ENCODE peak calls at places on chromosomes 3 and 15, in five cellular contexts. K is heart right ventricle, Y is mammary epithelial cell, W is left lung, A is pancreas. P is an unnamed sample.

GRCh38 chr3:175741951-175742350 is 882.8 kb downstream of the NAALADL2 start:
- DNase-seq in K (no peak), Y (peak; percentile 24), W (no peak), A (no peak), P (no peak)

GRCh38 chr3:129723558-129724324 is 117.3 kb upstream of the PLXND1 start:
- DNase-seq in K (peak; percentile 26), Y (peak; percentile 89), W (no peak), A (peak; percentile 4), P (peak; percentile 2)

GRCh38 chr3:24315991-24316390 is 178.7 kb downstream of the THRB start:
- DNase-seq in K (no peak), Y (peak; percentile 17), W (no peak), A (no peak), P (no peak)

GRCh38 chr15:79105141-79105540 is 14.6 kb upstream of the RASGRF1 start:
- DNase-seq in K (no peak), Y (no peak), W (no peak), A (no peak), P (no peak)

GRCh38 chr3:126146034-126146433 is 34.4 kb downstream of the ALDH1L1 start:
- DNase-seq in K (no peak), Y (no peak), W (no peak), A (no peak), P (no peak)

GRCh38 chr15:54256190-54256589 is 277.9 kb downstream of the UNC13C start:
- DNase-seq in K (no peak), Y (no peak), W (no peak), A (no peak), P (no peak)

GRCh38 chr3:192566706-192567290 is 160.5 kb downstream of the FGF12 start:
- DNase-seq in K (peak; percentile 81), Y (peak; percentile 50), W (peak; percentile 54), A (peak; percentile 39), P (peak; percentile 84)

GRCh38 chr3:58680896-58681525 is 14.4 kb upstream of the FAM3D start:
- DNase-seq in K (no peak), Y (no peak), W (no peak), A (no peak), P (no peak)

GRCh38 chr15:73892446-73893226 is 19.3 kb downstream of the TBC1D21 start:
- DNase-seq in K (no peak), Y (no peak), W (no peak), A (no peak), P (no peak)

GRCh38 chr3:143311096-143311495 is 191.5 kb downstream of the CHST2 start:
- DNase-seq in K (no peak), Y (no peak), W (no peak), A (no peak), P (no peak)

GRCh38 chr3:43178891-43179366 is 73.0 kb upstream of the POMGNT2 start:
- DNase-seq in K (no peak), Y (peak; percentile 75), W (no peak), A (peak; percentile 55), P (no peak)

GRCh38 chr3:127684871-127685707 is 12.3 kb downstream of the ABTB1 start:
- DNase-seq in K (no peak), Y (no peak), W (peak; percentile 22), A (no peak), P (no peak)

GRCh38 chr15:71136159-71137137 is 21.2 kb downstream of the THSD4 start:
- DNase-seq in K (no peak), Y (peak; percentile 85), W (no peak), A (no peak), P (no peak)

GRCh38 chr15:99016680-99017321 is 9.2 kb upstream of the PGPEP1L start:
- DNase-seq in K (peak; percentile 37), Y (peak; percentile 67), W (no peak), A (no peak), P (no peak)

GRCh38 chr3:190081387-190081786 is 39.3 kb downstream of the P3H2 start:
- DNase-seq in K (no peak), Y (no peak), W (no peak), A (no peak), P (no peak)

GRCh38 chr15:74955796-74956647 is 550 bp downstream of the RPP25 start:
- DNase-seq in K (peak; percentile 65), Y (no peak), W (peak; percentile 88), A (peak; percentile 73), P (peak; percentile 30)

GRCh38 chr15:44536298-44536961 is 517 bp upstream of the EIF3J start:
- DNase-seq in K (peak; percentile 88), Y (peak; percentile 87), W (peak; percentile 90), A (peak; percentile 87), P (peak; percentile 89)

GRCh38 chr15:97995881-97996603 is 35.5 kb downstream of the ARRDC4 start:
- DNase-seq in K (no peak), Y (peak; percentile 89), W (no peak), A (no peak), P (no peak)

GRCh38 chr15:57245714-57246113 is 130.6 kb upstream of the CGNL1 start:
- DNase-seq in K (no peak), Y (no peak), W (no peak), A (no peak), P (no peak)

GRCh38 chr15:41848595-41848994 is 9.9 kb downstream of the PLA2G4B start:
- DNase-seq in K (no peak), Y (no peak), W (no peak), A (no peak), P (no peak)

GRCh38 chr15:41944313-41944940 is 27.9 kb downstream of the EHD4 start:
- DNase-seq in K (no peak), Y (peak; percentile 77), W (no peak), A (peak; percentile 37), P (no peak)

GRCh38 chr15:91302588-91303439 is 202.8 kb downstream of the SV2B start:
- DNase-seq in K (peak; percentile 48), Y (peak; percentile 57), W (no peak), A (peak; percentile 13), P (no peak)

GRCh38 chr15:34360298-34360697 is 6.7 kb downstream of the LPCAT4 start:
- DNase-seq in K (no peak), Y (peak; percentile 63), W (no peak), A (no peak), P (no peak)

GRCh38 chr3:158809642-158810041 is 7.8 kb downstream of the MFSD1 start:
- DNase-seq in K (no peak), Y (no peak), W (no peak), A (no peak), P (no peak)

GRCh38 chr15:45279024-45279697 is 27.1 kb downstream of the SLC28A2 start:
- DNase-seq in K (peak; percentile 98), Y (peak; percentile 98), W (peak; percentile 97), A (peak; percentile 99), P (peak; percentile 98)

DNA sequence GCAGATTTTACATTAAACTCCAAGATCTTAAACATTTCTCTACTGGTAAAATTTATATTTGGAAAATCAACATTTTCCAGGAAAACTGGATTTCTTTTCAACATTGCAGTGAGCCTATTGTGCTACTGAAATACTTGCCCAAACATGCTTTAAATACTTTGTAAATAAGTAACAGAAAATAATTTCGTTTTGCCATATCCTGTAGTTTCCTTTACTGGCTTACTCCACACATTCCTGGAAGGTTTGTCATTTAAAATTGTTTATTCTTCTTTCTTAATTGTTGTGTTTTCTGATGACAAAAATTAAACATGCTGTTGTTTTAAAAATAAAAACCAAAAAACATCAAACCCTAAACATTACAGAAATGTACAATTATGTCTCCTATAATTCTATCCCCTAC is 22.0 kb downstream of the ACAD11 start:
- DNase-seq in K (no peak), Y (peak; percentile 47), W (no peak), A (no peak), P (no peak)
- H3K27ac ChIP-seq in K (no peak overlapping the region), Y (peak overlapping the region; percentile 83), W (no peak overlapping the region), A (no peak overlapping the region), P (no peak overlapping the region)

DNA sequence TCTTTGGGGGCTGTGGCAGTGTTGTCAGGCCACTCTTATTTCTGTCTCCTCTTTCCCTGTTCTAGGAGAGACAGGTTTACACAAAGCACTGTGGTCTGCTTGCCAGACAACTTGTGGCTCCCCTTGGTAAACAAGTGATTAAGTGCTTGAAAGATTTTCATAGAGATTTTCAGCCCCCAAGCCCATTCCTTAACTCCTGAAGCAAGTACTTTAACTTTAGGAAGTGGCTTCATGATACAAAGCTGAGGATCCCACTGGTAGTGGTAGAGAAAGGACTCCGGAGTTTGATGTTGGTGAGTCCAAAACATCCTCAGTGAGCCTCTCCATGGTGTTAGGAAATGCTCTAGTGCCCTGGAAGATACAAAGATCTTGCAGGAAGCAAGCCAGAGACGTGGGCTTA is 12.0 kb downstream of the ZBTB38 start:
- DNase-seq in K (no peak), Y (no peak), W (no peak), A (no peak), P (no peak)
- H3K27ac ChIP-seq in K (no peak overlapping the region), Y (no peak overlapping the region), W (no peak overlapping the region), A (no peak overlapping the region), P (no peak overlapping the region)

DNA sequence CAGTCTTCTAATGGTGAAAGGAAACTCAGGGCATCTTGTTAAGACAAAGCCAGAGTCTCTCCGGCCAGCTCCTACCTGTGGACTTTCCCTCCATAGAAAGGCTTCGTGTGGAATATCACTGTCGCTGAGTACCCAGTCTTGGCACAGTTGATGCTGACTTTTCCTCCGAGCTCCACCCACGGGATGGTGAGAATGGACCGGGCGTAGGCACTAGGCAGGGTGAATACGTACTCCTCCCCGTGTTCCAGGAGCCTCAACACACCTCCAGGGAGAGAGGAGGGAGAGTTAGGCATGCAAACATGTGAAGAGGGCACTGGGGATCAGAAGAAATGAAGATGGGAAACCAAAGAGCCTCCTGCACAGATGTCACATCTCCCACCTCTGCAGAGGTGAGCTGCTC is 138.0 kb downstream of the STT3B start:
- DNase-seq in K (no peak), Y (no peak), W (no peak), A (no peak), P (no peak)
- H3K27ac ChIP-seq in K (no peak overlapping the region), Y (no peak overlapping the region), W (no peak overlapping the region), A (no peak overlapping the region), P (no peak overlapping the region)

GRCh38 chr15:65870889-65871533 is 1.7 kb downstream of the RAB11A start:
- DNase-seq in K (no peak), Y (peak; percentile 78), W (no peak), A (no peak), P (no peak)
- H3K27ac ChIP-seq in K (peak overlapping the region; percentile 96), Y (peak overlapping the region; percentile 74), W (peak overlapping the region; percentile 91), A (peak overlapping the region; percentile 98), P (no peak overlapping the region)

GRCh38 chr3:52470920-52471319 is 15.5 kb downstream of the NISCH start:
- DNase-seq in K (no peak), Y (no peak), W (no peak), A (no peak), P (no peak)
- H3K27ac ChIP-seq in K (peak overlapping the region; percentile 43), Y (no peak overlapping the region), W (no peak overlapping the region), A (no peak overlapping the region), P (no peak overlapping the region)

GRCh38 chr15:92909131-92909781 is 9.1 kb downstream of the CHD2 start:
- DNase-seq in K (no peak), Y (peak; percentile 26), W (no peak), A (no peak), P (no peak)
- H3K27ac ChIP-seq in K (peak overlapping the region; percentile 95), Y (peak overlapping the region; percentile 97), W (peak overlapping the region; percentile 98), A (peak overlapping the region; percentile 99), P (peak overlapping the region; percentile 42)

GRCh38 chr15:67137951-67138935 is 72.8 kb downstream of the SMAD3 start:
- DNase-seq in K (no peak), Y (no peak), W (no peak), A (no peak), P (no peak)
- H3K27ac ChIP-seq in K (peak overlapping the region; percentile 45), Y (no peak overlapping the region), W (peak overlapping the region; percentile 38), A (peak overlapping the region; percentile 75), P (no peak overlapping the region)

P was measured in caudate nucleus.